ENCODE peak calls at places on chromosome X, in nine cellular contexts. O is pancreas; R is C1 segment of cervical spinal cord; F is naive thymus-derived CD8-positive, alpha-beta T cell; Z is HT-29; Q is stimulated activated CD4-positive, alpha-beta T cell treated with anti-CD3 and anti-CD28 coated beads, Interleukin-12 subunit alpha, Interleukin-12 subunit beta, amount 100 ng/mL, for 24 hours; K is activated naive CD4-positive, alpha-beta T cell; W is Ammon's horn; J is SW480. M is an unnamed sample.

GRCh38 chrX:67583171-67583570 is 39.4 kb downstream of the AR start:
- DNase-seq in O (no peak), R (no peak), F (no peak), Z (no peak), Q (no peak), K (no peak), W (no peak), J (no peak), M (no peak)

GRCh38 chrX:149131780-149132179 is 373.3 kb downstream of the IDS start:
- DNase-seq in O (no peak), R (no peak), F (no peak), Z (no peak), Q (no peak), K (no peak), W (no peak), J (no peak), M (peak)

GRCh38 chrX:54551801-54552200 is 21.8 kb downstream of the GNL3L start:
- DNase-seq in O (no peak), R (no peak), F (no peak), Z (no peak), Q (no peak), K (no peak), W (no peak), J (no peak), M (no peak)

GRCh38 chrX:41722816-41723215 is 1.2 kb upstream of the GPR82 start:
- DNase-seq in O (no peak), R (no peak), F (no peak), Z (no peak), Q (no peak), K (no peak), W (no peak), J (no peak), M (peak)

GRCh38 chrX:84046403-84046984 is 141.5 kb downstream of the RPS6KA6 start:
- DNase-seq in O (peak), R (no peak), F (peak), Z (peak), Q (no peak), K (no peak), W (peak), J (peak), M (peak)

GRCh38 chrX:150219374-150220185 is 143.5 kb upstream of the MAMLD1 start:
- DNase-seq in O (no peak), R (no peak), F (no peak), Z (no peak), Q (no peak), K (no peak), W (peak), J (no peak), M (peak)

GRCh38 chrX:135273162-135273561 is 21.3 kb downstream of the ETDA start:
- DNase-seq in O (no peak), R (no peak), F (no peak), Z (no peak), Q (no peak), K (no peak), W (no peak), J (no peak), M (no peak)

GRCh38 chrX:107894038-107894437 is 68.4 kb downstream of the MID2 start:
- DNase-seq in O (peak), R (no peak), F (peak), Z (peak), Q (peak), K (no peak), W (peak), J (peak), M (peak)

GRCh38 chrX:10617186-10617963 is 3.0 kb downstream of the MID1 start:
- DNase-seq in O (no peak), R (no peak), F (no peak), Z (no peak), Q (no peak), K (no peak), W (no peak), J (no peak), M (no peak)

GRCh38 chrX:15911729-15912550 is 57.3 kb upstream of the AP1S2 start:
- DNase-seq in O (no peak), R (no peak), F (no peak), Z (no peak), Q (no peak), K (no peak), W (peak), J (no peak), M (no peak)

GRCh38 chrX:33211356-33212254 is at the start of gene DMD:
- DNase-seq in O (peak), R (no peak), F (no peak), Z (no peak), Q (no peak), K (no peak), W (peak), J (peak), M (peak)

GRCh38 chrX:39551748-39552147 is 546.0 kb downstream of the BCOR start:
- DNase-seq in O (no peak), R (no peak), F (no peak), Z (no peak), Q (no peak), K (no peak), W (no peak), J (no peak), M (no peak)

GRCh38 chrX:119218198-119218597 is 17.9 kb upstream of the PGRMC1 start:
- DNase-seq in O (no peak), R (no peak), F (no peak), Z (peak), Q (no peak), K (no peak), W (no peak), J (peak), M (peak)

GRCh38 chrX:72002886-72003285 is 92.2 kb downstream of the NHSL2 start:
- DNase-seq in O (no peak), R (no peak), F (no peak), Z (no peak), Q (no peak), K (no peak), W (peak), J (no peak), M (no peak)